ENCODE peak calls at places on chromosomes 12 and 14, in nine cellular contexts. I is CD8-positive, alpha-beta T cell; O is ovary; H is iris pigment epithelial cell; V is AG10803; T is small intestine; R is aorta; C is fibroblast of lung; N is activated gamma-delta T cell treated with Interleukin-2 at 50 U/mL for 16 hours. W is an unnamed sample.

GRCh38 chr12:34347367-34347766 is 325.1 kb downstream of the ALG10 start:
- DNase-seq in I (no peak), O (no peak), H (no peak), V (no peak), T (no peak), R (no peak), C (no peak), N (no peak), W (no peak)

GRCh38 chr14:44300911-44301310 is 206.2 kb downstream of the FSCB start:
- DNase-seq in I (no peak), O (no peak), H (no peak), V (no peak), T (no peak), R (no peak), C (no peak), N (no peak), W (no peak)

GRCh38 chr12:48419409-48419935 is 52.9 kb upstream of the ANP32D start:
- DNase-seq in I (no peak), O (no peak), H (no peak), V (no peak), T (no peak), R (no peak), C (no peak), N (no peak), W (no peak)

GRCh38 chr14:95096476-95096875 is 60.9 kb downstream of the DICER1 start:
- DNase-seq in I (no peak), O (no peak), H (no peak), V (no peak), T (no peak), R (no peak), C (no peak), N (no peak), W (no peak)

GRCh38 chr12:2456122-2456812 is 338.5 kb upstream of the FKBP4 start:
- DNase-seq in I (no peak), O (no peak), H (no peak), V (no peak), T (peak; percentile 14), R (no peak), C (no peak), N (no peak), W (no peak)

GRCh38 chr12:58420496-58420895 is 479.1 kb downstream of the ATP23 start:
- DNase-seq in I (no peak), O (no peak), H (peak; percentile 54), V (peak; percentile 80), T (no peak), R (no peak), C (peak; percentile 84), N (no peak), W (no peak)

GRCh38 chr14:100374270-100374669 is 51.1 kb downstream of the SLC25A47 start:
- DNase-seq in I (no peak), O (no peak), H (no peak), V (no peak), T (no peak), R (no peak), C (no peak), N (no peak), W (no peak)

GRCh38 chr14:79510659-79511058 is 700.6 kb downstream of the DIO2 start:
- DNase-seq in I (no peak), O (no peak), H (peak; percentile 14), V (peak; percentile 56), T (no peak), R (no peak), C (peak; percentile 87), N (no peak), W (no peak)

GRCh38 chr12:49863946-49864816 is 21.3 kb upstream of the BCDIN3D start:
- DNase-seq in I (no peak), O (no peak), H (no peak), V (no peak), T (no peak), R (no peak), C (no peak), N (no peak), W (no peak)

GRCh38 chr12:116537149-116537904 is 21.9 kb upstream of the MAP1LC3B2 start:
- DNase-seq in I (no peak), O (no peak), H (no peak), V (no peak), T (no peak), R (no peak), C (no peak), N (no peak), W (no peak)

GRCh38 chr12:66944365-66944764 is 265.5 kb upstream of the GRIP1 start:
- DNase-seq in I (no peak), O (no peak), H (no peak), V (no peak), T (no peak), R (no peak), C (no peak), N (no peak), W (no peak)

GRCh38 chr12:71392521-71393145 is 47.0 kb upstream of the LGR5 start:
- DNase-seq in I (no peak), O (no peak), H (peak; percentile 82), V (peak; percentile 81), T (peak; percentile 74), R (no peak), C (peak; percentile 74), N (no peak), W (no peak)

GRCh38 chr12:51246254-51246853 is 7.7 kb downstream of the DAZAP2 start:
- DNase-seq in I (peak; percentile 23), O (no peak), H (peak; percentile 62), V (peak; percentile 60), T (peak; percentile 37), R (no peak), C (peak; percentile 63), N (peak; percentile 20), W (no peak)

GRCh38 chr12:79549531-79550271 is 141.1 kb downstream of the PAWR start:
- DNase-seq in I (no peak), O (no peak), H (peak; percentile 77), V (peak; percentile 25), T (no peak), R (no peak), C (peak; percentile 94), N (no peak), W (no peak)

GRCh38 chr12:57085999-57086950 is 2.6 kb upstream of the NAB2 start:
- DNase-seq in I (peak; percentile 49), O (peak; percentile 88), H (peak; percentile 76), V (peak; percentile 67), T (no peak), R (peak; percentile 89), C (peak; percentile 79), N (peak; percentile 42), W (peak; percentile 85)

GRCh38 chr12:57435288-57435687 is 704 bp downstream of the INHBC start:
- DNase-seq in I (no peak), O (no peak), H (no peak), V (no peak), T (no peak), R (no peak), C (no peak), N (no peak), W (no peak)

GRCh38 chr12:61220337-61220736 is 1039.9 kb upstream of the USP15 start:
- DNase-seq in I (no peak), O (no peak), H (no peak), V (no peak), T (no peak), R (no peak), C (peak; percentile 1), N (no peak), W (no peak)

GRCh38 chr12:96749978-96750377 is 157.1 kb upstream of the NEDD1 start:
- DNase-seq in I (no peak), O (no peak), H (no peak), V (no peak), T (no peak), R (no peak), C (no peak), N (no peak), W (no peak)

GRCh38 chr14:52678591-52678990 is 16.8 kb downstream of the ERO1A start:
- DNase-seq in I (no peak), O (no peak), H (no peak), V (no peak), T (peak; percentile 9), R (no peak), C (no peak), N (no peak), W (no peak)